ENCODE peak calls at places on chromosomes 2 and 18, in eight cellular contexts. L is GM04504; Y is activated gamma-delta T cell treated with Interleukin-2 at 50 U/mL for 16 hours; H is H9; D is naive thymus-derived CD4-positive, alpha-beta T cell; J is activated CD4-positive, CD25-positive, alpha-beta regulatory T cell treated with anti-CD3 and anti-CD28 coated beads, Interleukin-2, amount 50 U/mL, for 16 hours; M is stimulated activated effector memory CD8-positive, alpha-beta T cell treated with anti-CD3 and anti-CD28 coated beads, Interleukin-12 subunit alpha, Interleukin-12 subunit beta, amount 100 ng/mL, for 72 hours; W is pancreas. P is an unnamed sample.

GRCh38 chr18:72468011-72468710 is 76.0 kb downstream of the CBLN2 start:
- DNase-seq in L (no peak), Y (no peak), H (no peak), D (no peak), J (no peak), M (no peak), W (no peak), P (no peak)

GRCh38 chr2:128291161-128291843 is 27.4 kb downstream of the HS6ST1 start:
- DNase-seq in L (no peak), Y (no peak), H (no peak), D (no peak), J (no peak), M (no peak), W (no peak), P (peak; percentile 11)

GRCh38 chr2:75064691-75065396 is 106.4 kb downstream of the POLE4 start:
- DNase-seq in L (no peak), Y (peak; percentile 26), H (peak; percentile 81), D (peak; percentile 45), J (peak; percentile 2), M (peak; percentile 70), W (peak; percentile 61), P (peak; percentile 17)

GRCh38 chr2:235665656-235666239 is 171.9 kb downstream of the AGAP1 start:
- DNase-seq in L (peak; percentile 54), Y (no peak), H (no peak), D (no peak), J (no peak), M (no peak), W (peak; percentile 22), P (no peak)

GRCh38 chr18:45291616-45292612 is 323.4 kb upstream of the SLC14A2 start:
- DNase-seq in L (peak; percentile 1), Y (no peak), H (no peak), D (no peak), J (no peak), M (no peak), W (no peak), P (no peak)

GRCh38 chr18:2387588-2387987 is 183.7 kb downstream of the METTL4 start:
- DNase-seq in L (no peak), Y (no peak), H (no peak), D (no peak), J (no peak), M (no peak), W (no peak), P (no peak)

GRCh38 chr2:217886720-217887309 is 116.0 kb downstream of the TNS1 start:
- DNase-seq in L (peak; percentile 38), Y (peak; percentile 63), H (peak; percentile 83), D (peak; percentile 58), J (peak; percentile 17), M (peak; percentile 74), W (peak; percentile 76), P (peak; percentile 40)

GRCh38 chr2:156466739-156467405 is 30.7 kb downstream of the GPD2 start:
- DNase-seq in L (peak; percentile 40), Y (no peak), H (no peak), D (no peak), J (no peak), M (no peak), W (peak; percentile 49), P (no peak)

GRCh38 chr2:9631976-9632700 is 1.3 kb upstream of the YWHAQ start:
- DNase-seq in L (no peak), Y (no peak), H (peak; percentile 66), D (no peak), J (no peak), M (no peak), W (peak; percentile 19), P (no peak)